ENCODE peak calls at places on chromosomes 12 and 14, in eight cellular contexts. D is bronchial epithelial cell, V is neural crest cell, E is stomach, U is cardiac fibroblast, A is psoas muscle, I is HFF-Myc, L is GM20000. W is an unnamed sample.

GRCh38 chr12:109740694-109741245 is 27.1 kb downstream of the FAM222A start:
- DNase-seq in I (no peak), V (no peak), D (no peak), U (no peak), L (no peak), E (peak), A (peak), W (peak)

GRCh38 chr12:99746538-99746937 is 99.0 kb downstream of the GARIN6 start:
- DNase-seq in D (no peak), E (no peak), V (no peak), A (no peak), L (no peak), I (no peak), U (no peak), W (no peak)

GRCh38 chr12:67892289-67892688 is 97.0 kb upstream of the IFNG-AS1 start:
- DNase-seq in U (no peak), D (no peak), E (no peak), L (no peak), V (no peak), A (no peak), I (no peak), W (peak)

GRCh38 chr12:5485471-5485870 is 53.6 kb downstream of the NTF3 start:
- DNase-seq in E (no peak), U (no peak), D (no peak), A (no peak), I (no peak), L (no peak), V (no peak), W (no peak)

GRCh38 chr12:97173672-97174385 is 266.8 kb downstream of the NEDD1 start:
- DNase-seq in E (no peak), I (no peak), L (no peak), A (no peak), D (no peak), V (no peak), U (no peak), W (no peak)

GRCh38 chr12:22491034-22491433 is 53.3 kb downstream of the C2CD5 start:
- DNase-seq in E (no peak), I (no peak), U (no peak), A (no peak), D (no peak), L (no peak), V (no peak), W (no peak)

GRCh38 chr14:23008836-23009235 is 1.1 kb downstream of the C14orf93 start:
- DNase-seq in I (peak), A (no peak), V (no peak), D (no peak), E (no peak), L (no peak), U (no peak), W (no peak)

GRCh38 chr12:107144990-107145389 is 51.6 kb upstream of the CRY1 start:
- DNase-seq in A (no peak), D (no peak), U (peak), V (no peak), I (no peak), L (no peak), E (no peak), W (no peak)

GRCh38 chr14:80215756-80216581 is 4.7 kb upstream of the DIO2 start:
- DNase-seq in E (peak), L (no peak), U (peak), I (no peak), A (peak), D (peak), V (no peak), W (no peak)

GRCh38 chr14:75879031-75879430 is 102.8 kb downstream of the TGFB3 start:
- DNase-seq in A (no peak), E (no peak), V (no peak), L (no peak), U (peak), I (no peak), D (peak), W (no peak)

GRCh38 chr14:94328196-94328595 is 5.1 kb upstream of the SERPINA6 start:
- DNase-seq in E (no peak), L (no peak), A (no peak), U (no peak), I (no peak), V (no peak), D (no peak), W (no peak)

GRCh38 chr12:95022477-95022876 is 19.0 kb upstream of the NDUFA12 start:
- DNase-seq in U (no peak), L (no peak), D (no peak), V (no peak), A (no peak), E (no peak), I (no peak), W (no peak)
- TF ChIP-seq CTCF in U (no peak), L (no peak), D (no peak), V (no peak), A (no peak), E (no peak), I (no peak), W (no peak)

GRCh38 chr12:57042695-57043094 is 7.2 kb downstream of the MYO1A start:
- DNase-seq in A (no peak), V (no peak), E (no peak), U (no peak), L (no peak), D (no peak), I (no peak), W (no peak)
- TF ChIP-seq CTCF in A (no peak), V (no peak), E (no peak), U (no peak), L (no peak), D (no peak), I (no peak), W (no peak)

DNA sequence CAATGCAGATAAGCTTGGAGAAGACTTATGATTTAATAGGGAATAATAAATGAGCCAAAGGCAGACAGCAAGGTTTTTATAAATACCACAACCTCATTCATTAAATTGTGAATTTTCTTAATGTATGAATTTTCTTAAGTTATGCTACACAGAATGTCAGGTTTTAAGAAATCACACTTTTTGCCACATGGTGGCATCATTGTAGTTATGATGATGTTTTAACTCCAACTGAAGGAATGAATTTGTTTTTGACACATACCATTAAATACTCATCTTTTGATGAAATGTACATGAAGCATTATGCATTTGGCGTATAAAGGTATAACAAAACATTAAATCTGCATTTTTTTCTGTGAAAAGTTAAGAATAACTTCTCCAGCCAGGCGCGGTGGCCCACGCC is 524.1 kb upstream of the FBXO33 start:
- DNase-seq in U (no peak), E (no peak), D (no peak), V (no peak), L (no peak), A (no peak), I (no peak), W (no peak)
- TF ChIP-seq CTCF in U (no peak), E (no peak), D (no peak), V (peak), L (no peak), A (no peak), I (no peak), W (peak)

GRCh38 chr12:94875525-94875924 is 128.0 kb downstream of the NDUFA12 start:
- DNase-seq in E (no peak), D (peak), V (no peak), I (peak), A (no peak), U (peak), L (peak), W (no peak)
- TF ChIP-seq CTCF in E (no peak), D (peak), V (peak), I (no peak), A (peak), U (no peak), L (peak), W (no peak)

GRCh38 chr12:49416892-49417291 is 49.6 kb downstream of the SPATS2 start:
- DNase-seq in E (no peak), D (no peak), A (no peak), L (no peak), V (no peak), U (no peak), I (no peak), W (no peak)
- TF ChIP-seq CTCF in E (no peak), D (no peak), A (no peak), L (no peak), V (no peak), U (no peak), I (no peak), W (no peak)

GRCh38 chr12:122894173-122895121 is 1.5 kb downstream of the VPS37B start:
- DNase-seq in V (no peak), I (no peak), L (no peak), D (peak), U (no peak), E (peak), A (no peak), W (no peak)
- TF ChIP-seq CTCF in V (no peak), I (no peak), L (no peak), D (no peak), U (no peak), E (no peak), A (no peak), W (no peak)

GRCh38 chr12:52890417-52890816 is 14.5 kb downstream of the KRT8 start:
- DNase-seq in U (no peak), I (no peak), E (no peak), V (no peak), L (no peak), A (no peak), D (no peak), W (no peak)

GRCh38 chr12:52891044-52891443 is 13.8 kb downstream of the KRT8 start:
- DNase-seq in L (no peak), I (no peak), E (no peak), D (no peak), U (no peak), A (no peak), V (no peak), W (no peak)

GRCh38 chr12:52895726-52896189 is 9.1 kb downstream of the KRT8 start:
- DNase-seq in U (no peak), I (no peak), L (no peak), E (no peak), D (no peak), V (no peak), A (no peak), W (no peak)

GRCh38 chr12:52892974-52893373 is 11.9 kb downstream of the KRT8 start:
- DNase-seq in U (no peak), E (no peak), L (no peak), A (no peak), I (no peak), V (no peak), D (no peak), W (no peak)

DNA sequence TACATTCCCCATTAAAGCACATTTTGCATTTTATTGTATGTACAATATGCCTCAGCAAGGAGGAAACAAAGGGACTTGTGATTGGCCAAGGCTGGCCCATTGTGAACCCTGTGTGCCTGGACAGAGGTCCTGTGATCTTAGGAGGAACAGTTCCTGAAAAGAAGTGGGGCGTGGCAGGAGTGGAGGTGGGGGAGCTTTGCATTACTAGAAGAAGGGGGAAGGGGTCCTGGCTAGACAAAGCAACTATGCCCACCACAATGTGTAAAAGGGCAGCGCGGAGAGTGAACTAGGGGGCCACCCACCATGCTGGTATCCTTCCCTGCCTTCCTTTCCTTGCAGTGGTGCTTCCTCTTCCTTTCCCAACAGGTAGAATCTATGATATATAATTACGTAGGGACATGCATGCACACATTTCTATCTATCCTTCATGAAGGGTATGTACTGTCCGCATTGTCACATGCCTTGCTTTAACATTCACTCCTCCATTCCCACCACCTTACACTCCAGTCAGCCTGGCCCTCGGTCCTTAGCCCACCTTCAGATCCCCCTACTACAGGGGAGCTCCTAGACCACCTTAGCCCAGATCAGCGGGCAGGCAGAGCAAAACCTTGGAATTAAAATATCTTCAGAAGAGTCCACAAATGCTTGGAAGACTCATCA is 12.6 kb downstream of the KRT8 start:
- DNase-seq in I (no peak), D (no peak), U (no peak), A (no peak), L (no peak), E (no peak), V (no peak), W (no peak)
- TF ChIP-seq CTCF in I (no peak), D (no peak), U (no peak), A (no peak), L (no peak), E (no peak), V (no peak), W (no peak)

GRCh38 chr14:93184391-93185332 is at the start of the genes LYSET and MOAP1:
- DNase-seq in D (peak), U (peak), I (peak), V (peak), L (peak), A (peak), E (peak), W (peak)
- TF ChIP-seq CTCF in D (peak), U (no peak), I (no peak), V (peak), L (no peak), A (no peak), E (peak), W (peak)

DNA sequence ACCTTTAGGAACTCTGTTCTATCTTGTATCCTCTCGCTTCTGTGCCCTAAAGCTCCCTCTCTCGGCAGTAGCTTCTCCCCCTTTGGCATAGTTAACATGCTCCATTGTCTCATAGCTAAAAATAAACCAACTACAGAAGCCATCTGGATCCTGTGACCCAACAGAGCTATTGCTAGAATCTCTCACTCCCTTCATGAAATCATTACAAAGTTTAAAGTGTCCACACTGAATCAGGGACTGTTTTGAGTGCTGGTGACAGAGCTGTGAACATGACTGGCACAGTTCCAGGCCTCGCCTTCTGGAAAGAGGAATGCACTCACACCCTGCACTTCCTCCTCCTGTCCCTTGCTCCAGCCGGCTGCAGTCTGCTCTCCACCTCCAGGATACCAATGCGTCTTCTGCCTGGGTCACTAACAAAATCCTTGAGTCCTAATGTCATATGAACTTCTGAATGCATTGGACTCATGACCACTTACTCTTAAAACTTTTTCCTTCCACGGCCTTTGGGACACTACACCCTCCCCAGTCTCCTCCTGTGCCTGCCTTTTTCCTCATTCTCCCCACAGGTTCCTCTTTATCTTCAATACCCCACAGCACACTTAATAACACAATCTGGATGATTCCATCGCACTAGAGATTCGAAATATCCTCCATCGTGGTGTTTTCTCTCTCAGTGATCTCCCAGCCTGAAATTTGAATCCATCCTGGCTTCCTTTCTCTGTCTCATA is 13.2 kb downstream of the PLBD1 start:
- DNase-seq in D (peak), L (no peak), I (no peak), U (peak), A (peak), E (peak), V (no peak), W (no peak)
- TF ChIP-seq CTCF in D (no peak), L (no peak), I (no peak), U (no peak), A (peak), E (no peak), V (no peak), W (no peak)

W was measured in glutamatergic neuron.